ENCODE peak calls at places on chromosomes 5 and 9, in five cellular contexts. O, F, B, S and W are unnamed samples.

GRCh38 chr5:171619744-171620143 is 165.9 kb upstream of the SMIM23 start:
- DNase-seq in F (no peak), B (no peak), S (no peak), O (no peak), W (no peak)

GRCh38 chr9:28014212-28014611 is 440.9 kb upstream of the C9orf72 start:
- DNase-seq in O (no peak), B (no peak), S (no peak), F (no peak), W (no peak)

GRCh38 chr9:110156902-110157301 is 51.1 kb downstream of the C9orf152 start:
- DNase-seq in B (no peak), O (peak; percentile 18), S (peak; percentile 50), F (no peak), W (peak; percentile 97)

GRCh38 chr9:17130285-17130684 is 4.6 kb upstream of the CNTLN start:
- DNase-seq in B (no peak), F (no peak), O (no peak), S (no peak), W (peak; percentile 71)

GRCh38 chr5:138629383-138629782 is 54.2 kb upstream of the HSPA9 start:
- DNase-seq in S (no peak), O (no peak), F (no peak), B (no peak), W (no peak)

GRCh38 chr5:132774896-132775295 is 2.1 kb downstream of the SEPTIN8 start:
- DNase-seq in S (no peak), F (no peak), B (no peak), O (no peak), W (no peak)

GRCh38 chr9:21730899-21731298 is 71.5 kb upstream of the MTAP start:
- DNase-seq in B (no peak), O (no peak), S (no peak), F (no peak), W (no peak)

GRCh38 chr9:99024959-99025358 is 80.0 kb upstream of the TGFBR1 start:
- DNase-seq in S (no peak), B (no peak), F (no peak), O (peak; percentile 84), W (no peak)

GRCh38 chr5:66197764-66198405 is 53.8 kb downstream of the SREK1 start:
- DNase-seq in B (no peak), O (peak; percentile 28), S (no peak), F (no peak), W (peak; percentile 36)

GRCh38 chr5:65121880-65122436 is 353.2 kb downstream of the CWC27 start:
- DNase-seq in B (no peak), F (no peak), S (no peak), O (peak; percentile 89), W (peak; percentile 68)

GRCh38 chr9:14645648-14646047 is 47.6 kb downstream of the ZDHHC21 start:
- DNase-seq in F (no peak), S (no peak), B (no peak), O (no peak), W (no peak)

GRCh38 chr5:42268630-42269029 is 154.6 kb upstream of the GHR start:
- DNase-seq in O (peak; percentile 6), S (peak; percentile 14), B (no peak), F (no peak), W (peak; percentile 61)

GRCh38 chr5:37840036-37840909 is at the start of gene GDNF:
- DNase-seq in S (no peak), F (peak; percentile 26), B (no peak), O (no peak), W (no peak)

GRCh38 chr9:15416880-15417279 is 5.8 kb upstream of the SNAPC3 start:
- DNase-seq in F (no peak), S (no peak), B (no peak), O (peak; percentile 59), W (peak; percentile 63)

GRCh38 chr5:43207601-43208000 is 15.6 kb downstream of the NIM1K start:
- DNase-seq in B (no peak), F (no peak), S (no peak), O (peak; percentile 9), W (no peak)

GRCh38 chr9:94874316-94874715 is 147.8 kb downstream of the AOPEP start:
- DNase-seq in S (no peak), B (no peak), O (peak; percentile 79), F (no peak), W (no peak)

GRCh38 chr9:89277454-89277853 is 33.5 kb upstream of the CKS2 start:
- DNase-seq in O (no peak), S (no peak), B (peak; percentile 9), F (no peak), W (no peak)

GRCh38 chr5:148090200-148090599 is 26.4 kb downstream of the SPINK5 start:
- DNase-seq in B (no peak), F (no peak), O (no peak), S (no peak), W (no peak)

GRCh38 chr9:489198-490197 is 274.8 kb downstream of the DOCK8 start:
- DNase-seq in O (no peak), S (no peak), F (no peak), B (no peak), W (no peak)

GRCh38 chr9:89874351-89875321 is 269.8 kb downstream of the GADD45G start:
- DNase-seq in S (no peak), F (peak; percentile 53), O (no peak), B (no peak), W (no peak)

GRCh38 chr9:16516887-16517286 is 353.6 kb downstream of the BNC2 start:
- DNase-seq in F (no peak), S (no peak), O (no peak), B (no peak), W (peak; percentile 46)

GRCh38 chr9:2087500-2088313 is 72.6 kb downstream of the SMARCA2 start:
- DNase-seq in S (no peak), B (peak; percentile 45), F (no peak), O (peak; percentile 43), W (peak; percentile 76)

GRCh38 chr5:12794476-12795332 is 890.5 kb upstream of the CTNND2 start:
- DNase-seq in O (no peak), S (no peak), B (no peak), F (peak; percentile 12), W (no peak)

GRCh38 chr5:151902215-151902614 is 22.4 kb downstream of the GLRA1 start:
- DNase-seq in S (no peak), O (no peak), F (no peak), B (peak; percentile 9), W (no peak)

GRCh38 chr5:110572709-110573108 is 153.8 kb downstream of the TMEM232 start:
- DNase-seq in O (no peak), F (no peak), B (no peak), S (no peak), W (no peak)

GRCh38 chr5:88502179-88503064 is 233.8 kb upstream of the TMEM161B start:
- DNase-seq in S (no peak), F (no peak), O (peak; percentile 3), B (peak; percentile 20), W (peak; percentile 29)

GRCh38 chr5:88507261-88507660 is 238.6 kb upstream of the TMEM161B start:
- DNase-seq in B (no peak), O (no peak), F (no peak), S (no peak), W (no peak)

GRCh38 chr5:88503065-88503394 is 234.4 kb upstream of the TMEM161B start:
- DNase-seq in O (no peak), S (no peak), F (no peak), B (no peak), W (peak; percentile 15)
- H3K4me3 ChIP-seq in O (peak overlapping the region; percentile 51), S (no peak overlapping the region), F (peak overlapping the region; percentile 65), B (peak overlapping the region; percentile 57), W (peak overlapping the region; percentile 72)

GRCh38 chr5:1787472-1788047 is 12.1 kb downstream of the MRPL36 start:
- DNase-seq in O (no peak), F (no peak), B (no peak), S (no peak), W (no peak)

GRCh38 chr5:1791176-1791575 is 8.5 kb downstream of the MRPL36 start:
- DNase-seq in F (no peak), S (no peak), O (no peak), B (no peak), W (no peak)

GRCh38 chr5:1788828-1789227 is 10.8 kb downstream of the MRPL36 start:
- DNase-seq in S (no peak), B (no peak), F (no peak), O (no peak), W (no peak)

GRCh38 chr5:1788200-1788599 is 11.4 kb downstream of the MRPL36 start:
- DNase-seq in B (no peak), S (no peak), O (no peak), F (no peak), W (no peak)

GRCh38 chr5:1789838-1790462 is 9.7 kb downstream of the MRPL36 start:
- DNase-seq in B (no peak), O (peak; percentile 86), S (peak; percentile 69), F (no peak), W (no peak)
- H3K4me3 ChIP-seq in B (no peak overlapping the region), O (no peak overlapping the region), S (peak overlapping the region; percentile 33), F (no peak overlapping the region), W (no peak overlapping the region)

GRCh38 chr9:104772707-104773106 is 8.8 kb downstream of the NIPSNAP3B start:
- DNase-seq in S (no peak), F (no peak), B (no peak), O (peak; percentile 64), W (peak; percentile 86)

GRCh38 chr9:104774831-104775573 is 11.1 kb downstream of the NIPSNAP3B start:
- DNase-seq in F (no peak), S (no peak), B (peak; percentile 85), O (no peak), W (peak; percentile 87)

GRCh38 chr9:104775574-104775936 is 11.6 kb downstream of the NIPSNAP3B start:
- DNase-seq in B (no peak), S (no peak), O (no peak), F (no peak), W (no peak)

GRCh38 chr9:104774132-104774531 is 10.2 kb downstream of the NIPSNAP3B start:
- DNase-seq in F (no peak), S (no peak), B (no peak), O (no peak), W (peak; percentile 56)

GRCh38 chr9:104773118-104773517 is 9.2 kb downstream of the NIPSNAP3B start:
- DNase-seq in S (no peak), B (no peak), F (no peak), O (no peak), W (no peak)
- H3K4me3 ChIP-seq in S (no peak overlapping the region), B (peak overlapping the region; percentile 29), F (peak overlapping the region; percentile 55), O (no peak overlapping the region), W (peak overlapping the region; percentile 72)

DNA sequence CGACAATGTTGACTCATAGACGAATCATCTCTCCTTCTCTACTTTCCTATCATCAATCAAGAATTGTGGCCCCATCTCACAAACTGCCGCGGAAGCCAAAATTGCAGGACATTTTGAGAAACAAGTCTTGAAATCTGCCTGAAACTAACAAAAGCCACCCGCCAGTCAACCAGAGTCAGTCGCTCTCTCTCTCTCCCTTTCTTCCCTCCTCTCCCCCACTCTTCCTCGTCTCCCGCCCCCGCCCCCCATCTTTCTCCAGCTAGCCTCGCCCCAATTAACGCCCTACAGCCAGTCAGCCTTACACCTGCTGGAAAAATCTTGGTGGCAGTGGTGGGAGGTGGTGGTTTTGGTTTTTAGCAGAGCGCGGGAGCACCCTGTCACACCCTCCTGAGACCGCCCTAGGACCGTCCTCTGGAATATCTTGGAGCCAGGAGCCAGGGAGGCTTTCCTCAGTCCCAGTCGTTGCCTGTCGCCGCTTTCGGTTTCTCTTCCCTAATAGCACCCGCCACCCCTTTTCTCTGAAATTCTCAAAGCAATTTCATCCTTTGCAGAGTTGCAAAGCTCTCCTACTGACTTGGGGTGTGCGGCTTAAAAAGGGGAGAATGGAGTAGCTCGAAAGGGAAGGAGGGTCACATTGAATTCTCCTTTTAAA is 301.1 kb downstream of the PARP8 start:
- DNase-seq in O (no peak), S (no peak), B (no peak), F (no peak), W (no peak)
- H3K4me3 ChIP-seq in O (no peak overlapping the region), S (peak overlapping the region; percentile 40), B (peak overlapping the region; percentile 2), F (peak overlapping the region; percentile 56), W (no peak overlapping the region)